ENCODE peak calls at places on chromosomes 13 and 19, in six cellular contexts. H, Z, U, G, S and Q are unnamed samples.

GRCh38 chr19:17165715-17166114 is 49.4 kb upstream of the USE1 start:
- DNase-seq in H (no peak), Z (no peak), U (no peak), G (no peak), S (no peak), Q (no peak)

GRCh38 chr13:74203576-74203975 is 69.4 kb upstream of the KLF12 start:
- DNase-seq in H (no peak), Z (no peak), U (peak; percentile 34), G (peak; percentile 75), S (no peak), Q (no peak)

GRCh38 chr19:1567116-1567847 is 843 bp downstream of the MEX3D start:
- DNase-seq in H (no peak), Z (no peak), U (no peak), G (no peak), S (peak; percentile 24), Q (no peak)

GRCh38 chr19:44236384-44236783 is 23.3 kb upstream of the ZNF233 start:
- DNase-seq in H (no peak), Z (no peak), U (no peak), G (no peak), S (no peak), Q (no peak)

GRCh38 chr13:77698211-77699058 is 948 bp downstream of the SLAIN1 start:
- DNase-seq in H (peak; percentile 44), Z (no peak), U (no peak), G (peak; percentile 5), S (peak; percentile 43), Q (no peak)

GRCh38 chr13:111879719-111880118 is 187.2 kb upstream of the SOX1 start:
- DNase-seq in H (no peak), Z (no peak), U (no peak), G (no peak), S (no peak), Q (no peak)

GRCh38 chr19:37899453-37899852 is 6.9 kb downstream of the WDR87 start:
- DNase-seq in H (no peak), Z (no peak), U (no peak), G (no peak), S (no peak), Q (no peak)

GRCh38 chr19:29702161-29702957 is 12.7 kb downstream of the C19orf12 start:
- DNase-seq in H (no peak), Z (no peak), U (no peak), G (no peak), S (no peak), Q (no peak)

GRCh38 chr13:44967656-44968451 is 21.4 kb downstream of the NUFIP1 start:
- DNase-seq in H (no peak), Z (no peak), U (peak; percentile 72), G (peak; percentile 57), S (peak; percentile 23), Q (no peak)

GRCh38 chr13:73913043-73913740 is 221.0 kb downstream of the KLF12 start:
- DNase-seq in H (peak; percentile 10), Z (no peak), U (peak; percentile 69), G (peak; percentile 47), S (no peak), Q (peak; percentile 17)

GRCh38 chr19:51689751-51690358 is 3.3 kb upstream of the SPACA6 start:
- DNase-seq in H (peak; percentile 25), Z (no peak), U (peak; percentile 53), G (peak; percentile 41), S (peak; percentile 18), Q (no peak)

GRCh38 chr19:33290082-33290815 is 12.1 kb downstream of the CEBPA start:
- DNase-seq in H (no peak), Z (no peak), U (no peak), G (no peak), S (no peak), Q (no peak)

GRCh38 chr19:47701717-47702552 is 11.3 kb upstream of the EHD2 start:
- DNase-seq in H (no peak), Z (no peak), U (no peak), G (no peak), S (no peak), Q (no peak)

GRCh38 chr13:104832265-104832664 is 1703.2 kb downstream of the EFNB2 start:
- DNase-seq in H (no peak), Z (no peak), U (no peak), G (no peak), S (no peak), Q (no peak)

GRCh38 chr13:46983881-46984280 is 87.0 kb upstream of the HTR2A start:
- DNase-seq in H (no peak), Z (no peak), U (peak; percentile 64), G (peak; percentile 53), S (no peak), Q (no peak)

GRCh38 chr19:15869109-15869555 is 28.7 kb downstream of the CYP4F2 start:
- DNase-seq in H (peak; percentile 23), Z (no peak), U (peak; percentile 20), G (peak; percentile 4), S (peak; percentile 44), Q (no peak)

GRCh38 chr19:54439174-54439851 is 9.7 kb upstream of the LENG8 start:
- DNase-seq in H (peak; percentile 82), Z (no peak), U (peak; percentile 67), G (peak; percentile 28), S (peak; percentile 95), Q (no peak)

GRCh38 chr13:112956516-112957294 is 12.3 kb upstream of the MCF2L start:
- DNase-seq in H (no peak), Z (no peak), U (peak; percentile 23), G (peak; percentile 24), S (no peak), Q (no peak)

GRCh38 chr19:16951529-16951928 is 62.7 kb downstream of the F2RL3 start:
- DNase-seq in H (no peak), Z (no peak), U (no peak), G (no peak), S (no peak), Q (no peak)

GRCh38 chr13:60169239-60170031 is 5.7 kb upstream of the DIAPH3 start:
- DNase-seq in H (no peak), Z (no peak), U (no peak), G (no peak), S (no peak), Q (no peak)

GRCh38 chr19:53158119-53158656 is 665 bp downstream of the ZNF347 start:
- DNase-seq in H (no peak), Z (no peak), U (peak; percentile 27), G (peak; percentile 28), S (peak; percentile 31), Q (peak; percentile 2)

GRCh38 chr13:40440990-40441820 is 225.2 kb downstream of the FOXO1 start:
- DNase-seq in H (peak; percentile 71), Z (no peak), U (peak; percentile 30), G (peak; percentile 78), S (peak; percentile 91), Q (peak; percentile 90)

GRCh38 chr13:83987394-83987793 is 105.1 kb upstream of the SLITRK1 start:
- DNase-seq in H (no peak), Z (no peak), U (no peak), G (no peak), S (no peak), Q (no peak)

GRCh38 chr13:52428295-52428694 is 22.1 kb downstream of the VPS36 start:
- DNase-seq in H (no peak), Z (peak; percentile 35), U (peak; percentile 52), G (no peak), S (peak; percentile 9), Q (no peak)

GRCh38 chr19:44260343-44260681 is 626 bp downstream of the ZNF233 start:
- DNase-seq in H (no peak), Z (no peak), U (no peak), G (no peak), S (no peak), Q (no peak)

GRCh38 chr19:41859618-41860418 is at the start of gene RPS19:
- DNase-seq in H (peak; percentile 99), Z (peak; percentile 83), U (peak; percentile 99), G (peak; percentile 99), S (peak; percentile 98), Q (peak; percentile 91)

GRCh38 chr13:87923713-87924112 is 252.5 kb downstream of the SLITRK5 start:
- DNase-seq in H (no peak), Z (no peak), U (no peak), G (no peak), S (peak; percentile 44), Q (no peak)

GRCh38 chr19:29804493-29804892 is 7.3 kb upstream of the CCNE1 start:
- DNase-seq in H (no peak), Z (no peak), U (no peak), G (no peak), S (no peak), Q (no peak)

GRCh38 chr19:55484571-55485438 is at the start of gene NAT14:
- DNase-seq in H (no peak), Z (no peak), U (peak; percentile 48), G (peak; percentile 58), S (peak; percentile 45), Q (no peak)

GRCh38 chr13:45142440-45143345 is 22.4 kb downstream of the GTF2F2 start:
- DNase-seq in H (no peak), Z (no peak), U (peak; percentile 14), G (peak; percentile 17), S (no peak), Q (peak; percentile 92)

GRCh38 chr19:28264556-28264955 is 948.4 kb downstream of the UQCRFS1 start:
- DNase-seq in H (no peak), Z (no peak), U (no peak), G (no peak), S (no peak), Q (no peak)

GRCh38 chr19:2249010-2249866 is at the start of gene AMH:
- DNase-seq in H (no peak), Z (no peak), U (no peak), G (no peak), S (no peak), Q (no peak)

DNA sequence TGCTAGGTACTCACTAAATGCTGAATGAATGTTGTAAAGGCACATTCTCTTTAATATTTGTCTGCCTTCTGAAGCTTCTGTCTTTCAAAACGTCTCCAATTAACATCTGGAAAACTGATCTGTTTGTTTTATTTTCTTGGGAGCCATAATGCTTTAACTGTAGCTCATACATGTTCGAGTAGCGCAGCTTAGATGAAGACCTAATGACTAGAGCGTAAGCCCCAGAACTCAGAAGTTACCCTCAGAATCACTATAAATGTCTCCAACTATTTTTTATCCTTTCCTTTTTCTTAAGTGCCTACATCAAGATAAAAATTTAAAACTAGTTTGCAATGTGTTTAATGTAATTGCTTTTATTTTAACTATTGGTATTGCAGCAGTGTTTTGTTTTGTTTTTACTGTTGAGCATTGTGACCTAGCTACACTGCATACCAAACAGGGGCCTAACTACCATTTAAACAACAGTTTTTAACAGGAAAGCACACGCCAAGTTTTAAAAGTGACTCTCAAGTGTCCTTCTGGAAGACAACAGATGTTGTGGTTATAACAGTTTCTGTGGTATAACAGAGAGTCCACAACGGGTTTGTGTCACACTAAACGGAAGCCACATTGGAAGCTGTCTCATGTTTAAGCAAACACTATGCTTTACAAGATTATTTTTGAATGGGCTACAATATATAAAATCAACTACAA is 42.0 kb downstream of the MRPL57 start:
- DNase-seq in H (no peak), Z (no peak), U (no peak), G (no peak), S (no peak), Q (no peak)
- H3K4me3 ChIP-seq in H (no peak overlapping the region), Z (no peak overlapping the region), U (no peak overlapping the region), G (no peak overlapping the region), S (no peak overlapping the region), Q (no peak overlapping the region)

GRCh38 chr13:33931397-33931987 is 113.5 kb downstream of the RFC3 start:
- DNase-seq in H (peak; percentile 23), Z (no peak), U (peak; percentile 80), G (peak; percentile 65), S (peak; percentile 34), Q (no peak)
- TF ChIP-seq CTCF in H (peak; percentile 37), Z (peak; percentile 41), U (peak; percentile 62), G (peak; percentile 55), S (peak; percentile 59), Q (peak; percentile 53)

GRCh38 chr13:110343241-110343865 is 36.3 kb downstream of the COL4A2 start:
- DNase-seq in H (no peak), Z (no peak), U (peak; percentile 72), G (no peak), S (no peak), Q (no peak)
- H3K4me3 ChIP-seq in H (no peak overlapping the region), Z (no peak overlapping the region), U (no peak overlapping the region), G (no peak overlapping the region), S (no peak overlapping the region), Q (no peak overlapping the region)

GRCh38 chr19:10001899-10002298 is 8.4 kb downstream of the COL5A3 start:
- DNase-seq in H (no peak), Z (no peak), U (peak; percentile 14), G (peak; percentile 17), S (peak; percentile 44), Q (no peak)
- TF ChIP-seq CTCF in H (no peak), Z (peak; percentile 24), U (peak; percentile 62), G (peak; percentile 35), S (no peak), Q (peak; percentile 48)